ENCODE peak calls at places on chromosomes 11 and 22, in nine cellular contexts. X, P, V, L, Y, B, T, J and Z are unnamed samples.
A peak's percentile ranks its signal among the peaks of the same experiment; 100 is the strongest.

GRCh38 chr22:48423481-48423901 is 1404.2 kb downstream of the BRD1 start:
- DNase-seq in X (peak; percentile 17), P (no peak), V (no peak), L (no peak), Y (no peak), B (no peak), T (no peak), J (no peak), Z (no peak)

GRCh38 chr11:114321621-114322257 is 25.5 kb downstream of the NNMT start:
- DNase-seq in X (no peak), P (no peak), V (no peak), L (peak; percentile 91), Y (no peak), B (peak; percentile 25), T (no peak), J (no peak), Z (peak; percentile 64)

GRCh38 chr22:24730864-24731263 is 43.7 kb downstream of the PIWIL3 start:
- DNase-seq in X (no peak), P (no peak), V (no peak), L (no peak), Y (no peak), B (no peak), T (no peak), J (no peak), Z (no peak)

GRCh38 chr22:41782316-41782715 is 18.2 kb upstream of the CCDC134 start:
- DNase-seq in X (no peak), P (no peak), V (no peak), L (no peak), Y (no peak), B (no peak), T (peak; percentile 33), J (no peak), Z (no peak)

GRCh38 chr11:119509969-119510401 is 87.0 kb upstream of the THY1 start:
- DNase-seq in X (peak; percentile 55), P (peak; percentile 18), V (no peak), L (peak; percentile 92), Y (no peak), B (peak; percentile 22), T (no peak), J (peak; percentile 41), Z (peak; percentile 46)

GRCh38 chr22:38353142-38353629 is 36.0 kb upstream of the CSNK1E start:
- DNase-seq in X (peak; percentile 64), P (peak; percentile 30), V (peak; percentile 83), L (peak; percentile 27), Y (peak; percentile 76), B (peak; percentile 72), T (peak; percentile 46), J (peak; percentile 66), Z (peak; percentile 73)

GRCh38 chr11:44180107-44180506 is 84.6 kb downstream of the EXT2 start:
- DNase-seq in X (no peak), P (no peak), V (no peak), L (no peak), Y (no peak), B (no peak), T (no peak), J (no peak), Z (no peak)

GRCh38 chr11:130442728-130443127 is 5.7 kb upstream of the ADAMTS15 start:
- DNase-seq in X (no peak), P (no peak), V (no peak), L (peak; percentile 61), Y (no peak), B (no peak), T (no peak), J (no peak), Z (no peak)

GRCh38 chr11:134607963-134608750 is 196.1 kb upstream of the B3GAT1 start:
- DNase-seq in X (no peak), P (no peak), V (no peak), L (no peak), Y (no peak), B (no peak), T (no peak), J (no peak), Z (no peak)

GRCh38 chr11:123684601-123685000 is 30.2 kb upstream of the SCN3B start:
- DNase-seq in X (no peak), P (no peak), V (no peak), L (no peak), Y (no peak), B (no peak), T (no peak), J (no peak), Z (no peak)
- TF ChIP-seq CTCF in X (no peak), P (no peak), V (no peak), L (no peak), Y (no peak), B (no peak), T (no peak), J (no peak), Z (no peak)

GRCh38 chr22:28812491-28812890 is 12.1 kb upstream of the XBP1 start:
- DNase-seq in X (no peak), P (peak; percentile 42), V (no peak), L (no peak), Y (no peak), B (no peak), T (no peak), J (no peak), Z (no peak)
- H3K27ac ChIP-seq in X (no peak overlapping the region), P (peak overlapping the region; percentile 80), V (peak overlapping the region; percentile 74), L (no peak overlapping the region), Y (no peak overlapping the region), B (peak overlapping the region; percentile 44), T (peak overlapping the region; percentile 14), J (peak overlapping the region; percentile 87), Z (no peak overlapping the region)

GRCh38 chr22:35726398-35726797 is 8.7 kb downstream of the APOL5 start:
- DNase-seq in X (no peak), P (no peak), V (no peak), L (no peak), Y (no peak), B (no peak), T (no peak), J (no peak), Z (no peak)
- TF ChIP-seq CTCF in X (no peak), P (no peak), V (no peak), L (no peak), Y (no peak), B (no peak), T (no peak), J (no peak), Z (no peak)

GRCh38 chr11:8773125-8773524 is 90.5 kb downstream of the RPL27A start:
- DNase-seq in X (no peak), P (no peak), V (no peak), L (no peak), Y (no peak), B (no peak), T (no peak), J (no peak), Z (no peak)

GRCh38 chr11:8775341-8776133 is 92.9 kb downstream of the RPL27A start:
- DNase-seq in X (no peak), P (no peak), V (no peak), L (no peak), Y (no peak), B (no peak), T (no peak), J (no peak), Z (no peak)

GRCh38 chr11:8776209-8776608 is 93.6 kb downstream of the RPL27A start:
- DNase-seq in X (no peak), P (no peak), V (no peak), L (no peak), Y (no peak), B (no peak), T (no peak), J (no peak), Z (no peak)

GRCh38 chr11:8773916-8774537 is 91.4 kb downstream of the RPL27A start:
- DNase-seq in X (no peak), P (no peak), V (no peak), L (no peak), Y (no peak), B (no peak), T (no peak), J (no peak), Z (no peak)

GRCh38 chr11:8772571-8772970 is 90.0 kb downstream of the RPL27A start:
- DNase-seq in X (no peak), P (no peak), V (no peak), L (no peak), Y (no peak), B (no peak), T (no peak), J (no peak), Z (no peak)
- H3K27ac ChIP-seq in X (no peak overlapping the region), P (no peak overlapping the region), V (no peak overlapping the region), L (peak overlapping the region; percentile 48), Y (peak overlapping the region; percentile 78), B (peak overlapping the region; percentile 87), T (no peak overlapping the region), J (no peak overlapping the region), Z (no peak overlapping the region)